ENCODE peak calls at places on chromosomes 11 and 22, in four cellular contexts. U, P, B and Z are unnamed samples.

GRCh38 chr22:47602732-47603131 is 840.3 kb downstream of the TBC1D22A start:
- DNase-seq in P (no peak), U (peak; percentile 4), B (no peak), Z (peak; percentile 13)

GRCh38 chr11:71279916-71280645 is 27.7 kb upstream of the SHANK2 start:
- DNase-seq in B (no peak), P (no peak), U (peak; percentile 2), Z (peak; percentile 40)

GRCh38 chr11:132920391-132921095 is 611.8 kb downstream of the OPCML start:
- DNase-seq in P (no peak), U (no peak), B (no peak), Z (no peak)

GRCh38 chr11:126355926-126356897 is 726 bp downstream of the ST3GAL4 start:
- DNase-seq in P (no peak), U (no peak), B (no peak), Z (peak; percentile 80)

GRCh38 chr11:8638300-8638699 is 44.2 kb downstream of the TRIM66 start:
- DNase-seq in B (no peak), P (no peak), U (no peak), Z (no peak)

GRCh38 chr11:93820085-93820710 is 30.2 kb downstream of the VSTM5 start:
- DNase-seq in B (no peak), U (no peak), P (no peak), Z (no peak)

GRCh38 chr22:40791241-40791640 is 27.9 kb downstream of the SLC25A17 start:
- DNase-seq in B (no peak), U (no peak), P (no peak), Z (no peak)

GRCh38 chr11:61297741-61298140 is 2.6 kb upstream of the VWCE start:
- DNase-seq in U (no peak), B (no peak), P (no peak), Z (peak; percentile 78)

GRCh38 chr11:73761403-73761945 is 600 bp upstream of the RAB6A start:
- DNase-seq in P (no peak), B (peak; percentile 28), U (no peak), Z (no peak)

GRCh38 chr11:611001-611996 is 4.5 kb downstream of the IRF7 start:
- DNase-seq in B (no peak), U (no peak), P (no peak), Z (no peak)

GRCh38 chr22:33920927-33921575 is 775 bp upstream of the LARGE1 start:
- DNase-seq in B (peak; percentile 99), P (peak; percentile 85), U (peak; percentile 99), Z (peak; percentile 99)
- TF ChIP-seq POLR2A in B (peak; percentile 25), P (peak; percentile 73), U (no peak), Z (no peak)

DNA sequence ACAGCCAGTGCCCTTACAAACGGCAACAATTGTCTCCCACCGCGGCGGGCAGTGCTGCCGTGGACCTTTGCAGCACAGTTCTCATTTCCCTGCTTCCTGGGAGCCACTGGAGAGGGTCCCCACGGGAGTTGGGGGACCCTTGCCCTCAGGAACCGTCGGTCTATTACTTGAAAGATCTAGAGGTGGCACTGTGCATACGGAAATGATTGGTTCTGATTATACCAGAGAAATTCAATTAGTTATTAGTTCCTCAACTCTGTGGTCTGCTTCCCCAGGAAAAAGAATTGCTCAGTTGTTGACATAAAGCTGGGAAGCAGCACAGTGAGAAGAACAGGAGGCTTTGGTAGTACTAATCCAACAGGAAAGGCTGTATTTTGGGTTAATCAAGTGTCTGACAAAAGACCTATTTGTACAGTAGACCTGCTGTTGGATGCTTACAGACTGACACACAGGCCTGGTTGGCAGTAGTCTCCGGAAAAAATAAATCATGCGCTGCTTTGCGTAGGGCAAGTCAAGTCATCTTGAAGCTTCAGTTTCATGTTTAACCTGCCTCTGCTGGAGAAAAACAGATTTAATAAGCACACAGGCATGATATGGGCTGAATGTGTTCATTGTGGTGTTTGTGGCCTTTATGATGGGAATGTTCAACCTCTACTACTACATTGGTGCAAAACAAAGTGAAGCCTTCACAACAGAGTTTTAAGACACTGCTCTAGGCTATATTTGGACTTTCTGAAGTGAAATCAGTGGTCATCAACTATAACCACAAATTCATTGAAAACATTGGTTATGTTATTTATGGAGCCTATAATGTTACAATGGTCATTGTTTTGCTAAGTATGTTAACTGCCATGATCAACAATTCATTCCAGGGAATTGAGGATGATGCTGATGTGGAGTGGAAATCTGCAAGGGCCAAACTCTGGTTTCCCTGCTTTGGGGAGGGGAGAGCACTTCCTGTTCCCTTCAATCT is 54.6 kb upstream of the SC5D start:
- DNase-seq in B (no peak), U (no peak), P (no peak), Z (no peak)
- H3K27ac ChIP-seq in B (no peak overlapping the region), U (no peak overlapping the region), P (no peak overlapping the region), Z (no peak overlapping the region)

DNA sequence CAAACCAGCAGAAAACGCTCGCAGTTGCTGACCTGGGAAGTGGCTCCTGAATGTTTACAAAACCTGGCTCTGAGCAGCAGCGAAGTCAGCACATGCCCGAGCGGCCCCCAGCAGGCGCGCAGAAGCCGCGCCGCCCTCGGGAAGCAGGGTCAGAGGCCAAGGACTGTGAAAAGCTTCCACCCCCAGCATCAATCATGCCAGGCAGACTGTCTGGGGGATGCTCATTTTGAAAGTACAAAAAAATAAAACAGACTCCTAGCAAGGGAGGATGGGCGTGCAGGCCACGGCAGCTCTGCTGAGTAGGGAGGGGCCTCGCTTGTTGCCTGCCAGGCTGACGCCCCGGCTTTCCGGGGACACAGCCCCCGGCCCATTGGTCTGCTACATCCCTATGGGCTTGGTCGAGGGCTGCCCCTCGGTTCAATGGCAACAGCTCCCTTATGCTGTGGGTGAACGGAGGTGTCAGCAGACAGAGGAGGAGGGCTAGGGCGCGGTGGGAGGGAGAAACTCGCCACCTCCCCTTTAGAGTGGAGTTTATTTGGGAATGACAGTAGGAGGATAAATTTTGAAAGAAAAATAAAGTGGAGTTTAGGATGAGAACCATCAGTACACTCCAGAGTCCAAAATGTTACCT is 37.7 kb upstream of the GNB1L start:
- DNase-seq in U (no peak), B (no peak), P (no peak), Z (no peak)
- TF ChIP-seq EP300 in U (no peak), B (no peak), P (no peak), Z (no peak)

GRCh38 chr11:35943761-35944502 is at the start of gene LDLRAD3:
- DNase-seq in P (peak; percentile 75), B (peak; percentile 69), U (peak; percentile 70), Z (peak; percentile 91)
- TF ChIP-seq POLR2A in P (peak; percentile 76), B (no peak), U (no peak), Z (peak; percentile 11)

GRCh38 chr11:108914211-108914610 is 249.3 kb downstream of the DDX10 start:
- DNase-seq in B (no peak), U (no peak), P (no peak), Z (no peak)
- H3K27ac ChIP-seq in B (no peak overlapping the region), U (no peak overlapping the region), P (no peak overlapping the region), Z (no peak overlapping the region)

GRCh38 chr11:5807580-5807979 is 1.1 kb upstream of the OR52N2 start:
- DNase-seq in P (no peak), B (no peak), U (no peak), Z (no peak)

GRCh38 chr11:5815534-5815933 is 6.8 kb downstream of the OR52N2 start:
- DNase-seq in P (no peak), U (no peak), B (no peak), Z (no peak)

GRCh38 chr11:5808500-5809121 is at the start of gene OR52N2:
- DNase-seq in U (peak; percentile 73), B (peak; percentile 73), P (peak; percentile 70), Z (peak; percentile 80)

GRCh38 chr11:5809122-5809519 is 397 bp downstream of the OR52N2 start:
- DNase-seq in B (no peak), P (no peak), U (no peak), Z (no peak)

DNA sequence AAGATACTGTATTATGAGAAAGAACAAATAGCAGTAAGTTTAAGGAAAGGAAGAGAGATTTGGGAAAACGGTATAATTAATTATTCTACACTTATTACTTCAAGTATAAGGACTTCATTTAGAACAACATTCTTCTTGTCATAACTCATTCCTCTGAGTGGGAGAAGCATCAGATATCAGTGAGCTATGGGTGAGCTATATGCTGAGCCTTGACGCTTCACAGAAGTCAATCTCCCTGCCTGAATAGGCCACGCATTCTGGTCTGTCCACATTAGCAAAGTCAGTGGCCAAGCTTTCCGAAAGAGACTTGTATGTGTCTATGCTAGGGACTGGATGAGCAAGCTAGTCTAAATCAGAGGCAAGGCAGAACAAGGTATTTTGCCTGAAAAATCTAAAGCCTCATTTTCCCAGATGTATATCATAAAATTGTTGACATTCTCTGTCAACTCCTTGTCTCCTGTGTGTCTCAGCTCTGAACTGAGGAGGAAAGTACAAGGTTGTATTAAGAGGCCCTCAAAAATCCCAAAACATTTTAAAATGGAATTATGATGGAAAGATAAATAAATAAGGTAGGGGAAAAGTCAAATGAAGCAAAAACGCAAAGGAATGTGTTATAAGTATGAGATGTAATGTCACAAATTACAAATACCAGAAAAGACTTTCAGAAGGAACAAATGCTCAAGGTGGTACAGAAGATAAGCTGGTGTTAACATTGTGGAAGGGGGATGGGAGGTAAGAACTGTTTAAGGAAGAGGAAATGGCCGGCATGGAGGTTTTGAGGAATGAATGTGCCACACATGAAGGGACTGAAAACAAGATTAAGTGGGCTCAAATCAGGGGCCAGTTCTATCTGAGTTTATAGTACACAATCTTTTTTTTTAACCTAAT is 1.4 kb downstream of the OR52N2 start:
- DNase-seq in U (no peak), B (no peak), P (no peak), Z (no peak)
- TF ChIP-seq EP300 in U (no peak), B (no peak), P (no peak), Z (no peak)